ENCODE peak calls at places on chromosomes 2 and 18, in seven cellular contexts. A is hippocampal formation; P is aorta; M is endodermal cell; S is NCI-H2081; Y is suprapubic skin; T is activated CD4-positive, CD25-positive, alpha-beta regulatory T cell treated with anti-CD3 and anti-CD28 coated beads, Interleukin-2, amount 50 U/mL, for 72 hours. E is an unnamed sample.

GRCh38 chr2:118992740-118993391 is 50.9 kb downstream of the MARCO start:
- DNase-seq in A (no peak), M (no peak), T (no peak), P (no peak), Y (no peak), S (no peak), E (no peak)

GRCh38 chr2:152344561-152345195 is 9.7 kb downstream of the FMNL2 start:
- DNase-seq in S (peak; percentile 43), T (no peak), A (no peak), M (no peak), P (no peak), Y (no peak), E (no peak)

GRCh38 chr2:106547104-106547503 is 59.9 kb downstream of the CD8B2 start:
- DNase-seq in Y (no peak), A (no peak), S (no peak), M (no peak), P (no peak), T (no peak), E (no peak)

GRCh38 chr18:23284629-23285028 is 149.3 kb downstream of the CABLES1 start:
- DNase-seq in T (no peak), A (no peak), P (no peak), M (peak; percentile 71), Y (no peak), S (no peak), E (no peak)

GRCh38 chr2:240932001-240932723 is 26.0 kb downstream of the CROCC2 start:
- DNase-seq in A (no peak), M (peak; percentile 33), P (no peak), T (peak; percentile 22), S (no peak), Y (peak; percentile 46), E (no peak)

GRCh38 chr2:177727577-177728351 is 335.2 kb downstream of the AGPS start:
- DNase-seq in T (no peak), M (no peak), S (no peak), Y (no peak), P (no peak), A (no peak), E (no peak)

GRCh38 chr2:73700111-73700510 is 37.0 kb downstream of the TPRKB start:
- DNase-seq in P (no peak), A (peak; percentile 17), M (no peak), Y (no peak), S (no peak), T (no peak), E (no peak)

GRCh38 chr18:48336332-48336731 is 72.9 kb downstream of the ZBTB7C start:
- DNase-seq in M (no peak), P (no peak), S (no peak), Y (no peak), T (no peak), A (no peak), E (no peak)

GRCh38 chr2:95281786-95282185 is 7.5 kb downstream of the PROM2 start:
- DNase-seq in Y (no peak), S (no peak), P (no peak), A (no peak), M (no peak), T (no peak), E (no peak)

GRCh38 chr18:63346471-63347183 is 20.4 kb downstream of the KDSR start:
- DNase-seq in M (no peak), P (no peak), T (no peak), Y (no peak), A (no peak), S (no peak), E (no peak)

GRCh38 chr2:229409751-229410181 is 138.7 kb upstream of the PID1 start:
- DNase-seq in A (no peak), P (no peak), S (no peak), T (no peak), M (no peak), Y (no peak), E (no peak)

GRCh38 chr2:10006248-10007147 is 36.9 kb upstream of the KLF11 start:
- DNase-seq in A (no peak), Y (peak; percentile 72), T (no peak), P (no peak), M (peak; percentile 59), S (no peak), E (no peak)

GRCh38 chr2:100422320-100422719 is 4.9 kb upstream of the CHST10 start:
- DNase-seq in Y (no peak), M (peak; percentile 85), T (no peak), P (no peak), S (no peak), A (no peak), E (no peak)

E was measured in naive B cell.